ENCODE peak calls at places on chromosomes 2 and 18, in ten cellular contexts. X is cardiac muscle cell, P is fibroblast of lung, T is ascending aorta, N is Peyer's patch, B is glutamatergic neuron, H is Caco-2, O is GM12865, D is A549, L is heart right ventricle. W is an unnamed sample.
A peak's percentile ranks its signal among the peaks of the same experiment; 100 is the strongest.

GRCh38 chr2:227164745-227165350 is 424 bp downstream of the COL4A3 start:
- DNase-seq in B (no peak), O (peak; percentile 87), H (no peak), D (peak; percentile 46), P (no peak), L (no peak), X (no peak), N (peak; percentile 84), T (no peak), W (peak; percentile 31)

GRCh38 chr2:39499336-39499735 is 62.3 kb upstream of the MAP4K3 start:
- DNase-seq in T (no peak), D (no peak), H (no peak), O (no peak), L (no peak), B (no peak), X (no peak), N (no peak), P (no peak), W (no peak)

GRCh38 chr2:186486651-186487647 is 889 bp downstream of the ZC3H15 start:
- DNase-seq in N (no peak), O (peak; percentile 21), D (no peak), L (no peak), X (peak; percentile 10), T (no peak), B (no peak), H (no peak), P (peak; percentile 37), W (no peak)

GRCh38 chr2:160194351-160194750 is 5.7 kb downstream of the ITGB6 start:
- DNase-seq in O (no peak), L (no peak), X (no peak), P (no peak), B (no peak), N (no peak), D (no peak), T (no peak), H (no peak), W (no peak)

GRCh38 chr18:49967914-49968313 is 154.6 kb upstream of the ACAA2 start:
- DNase-seq in P (no peak), O (no peak), H (no peak), B (no peak), D (no peak), L (no peak), N (no peak), T (no peak), X (no peak), W (no peak)

GRCh38 chr2:70340921-70341765 is 39.3 kb upstream of the FAM136A start:
- DNase-seq in X (peak; percentile 67), L (peak; percentile 9), D (peak; percentile 91), P (peak; percentile 40), H (peak; percentile 58), B (peak; percentile 34), T (no peak), O (peak; percentile 35), N (peak; percentile 67), W (peak; percentile 60)

GRCh38 chr18:62790836-62791772 is 75.8 kb downstream of the PHLPP1 start:
- DNase-seq in X (no peak), O (no peak), N (no peak), P (peak; percentile 70), D (no peak), T (no peak), B (no peak), L (no peak), H (no peak), W (no peak)

GRCh38 chr2:63059434-63060078 is 8.9 kb downstream of the OTX1 start:
- DNase-seq in B (peak; percentile 21), N (no peak), D (no peak), L (no peak), H (no peak), P (no peak), X (no peak), T (no peak), O (no peak), W (peak; percentile 22)

GRCh38 chr18:74375999-74376398 is 60.4 kb downstream of the C18orf63 start:
- DNase-seq in H (no peak), P (no peak), T (no peak), O (no peak), N (peak; percentile 46), B (no peak), X (no peak), D (peak; percentile 16), L (no peak), W (no peak)

GRCh38 chr2:73780242-73780582 is 309 bp upstream of the DUSP11 start:
- DNase-seq in T (no peak), B (no peak), H (no peak), O (no peak), X (no peak), L (no peak), N (no peak), D (no peak), P (no peak), W (no peak)
- TF ChIP-seq CTCF in T (no peak), B (peak; percentile 26), H (no peak), O (no peak), X (no peak), L (no peak), N (no peak), D (no peak), P (no peak), W (no peak)

GRCh38 chr18:832085-832681 is 20.1 kb upstream of the YES1 start:
- DNase-seq in D (no peak), H (peak; percentile 89), T (no peak), O (peak; percentile 13), X (peak; percentile 49), B (peak; percentile 35), L (no peak), N (peak; percentile 85), P (no peak), W (no peak)
- TF ChIP-seq CTCF in D (peak; percentile 14), H (peak; percentile 55), T (no peak), O (no peak), X (no peak), B (no peak), L (peak; percentile 22), N (peak; percentile 53), P (no peak), W (no peak)

DNA sequence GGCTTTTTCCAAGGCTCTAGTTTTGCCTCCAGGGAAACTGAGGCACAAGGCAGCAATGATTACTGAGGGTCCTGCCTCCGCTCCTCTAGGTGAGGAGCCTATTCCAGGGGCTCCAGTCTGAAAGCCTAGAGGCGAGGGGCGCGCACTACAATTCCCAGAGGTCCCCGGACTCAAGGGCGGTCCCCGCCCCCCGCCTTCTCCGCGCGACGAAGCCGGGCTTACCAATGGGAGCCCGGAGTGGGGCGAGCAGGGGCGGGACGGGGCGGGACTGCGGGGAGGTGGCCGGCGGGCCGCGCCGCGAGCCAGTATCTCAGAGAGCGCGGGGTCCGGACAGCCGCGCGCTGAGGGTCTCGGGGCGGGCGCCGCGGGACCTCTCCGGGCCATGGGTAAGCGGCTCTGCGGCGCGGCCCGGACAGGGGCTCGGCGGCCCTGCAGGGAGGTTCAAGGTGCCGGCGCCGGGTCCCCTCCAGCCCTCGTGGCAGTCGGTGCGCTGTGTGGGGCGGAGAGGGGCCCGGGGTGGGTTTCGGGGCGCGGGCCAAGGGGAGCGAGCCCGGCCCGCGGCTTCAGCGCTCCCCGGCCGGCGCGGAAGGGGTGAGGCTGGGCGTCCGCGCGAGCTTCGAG is at the start of gene ARID5A:
- DNase-seq in O (peak; percentile 96), P (peak; percentile 83), T (peak; percentile 98), H (peak; percentile 92), N (peak; percentile 98), D (peak; percentile 90), B (peak; percentile 88), L (peak; percentile 96), X (peak; percentile 96), W (peak; percentile 93)
- TF ChIP-seq CTCF in O (no peak), P (peak; percentile 38), T (peak; percentile 47), H (peak; percentile 26), N (peak; percentile 50), D (no peak), B (peak; percentile 56), L (peak; percentile 40), X (no peak), W (no peak)

DNA sequence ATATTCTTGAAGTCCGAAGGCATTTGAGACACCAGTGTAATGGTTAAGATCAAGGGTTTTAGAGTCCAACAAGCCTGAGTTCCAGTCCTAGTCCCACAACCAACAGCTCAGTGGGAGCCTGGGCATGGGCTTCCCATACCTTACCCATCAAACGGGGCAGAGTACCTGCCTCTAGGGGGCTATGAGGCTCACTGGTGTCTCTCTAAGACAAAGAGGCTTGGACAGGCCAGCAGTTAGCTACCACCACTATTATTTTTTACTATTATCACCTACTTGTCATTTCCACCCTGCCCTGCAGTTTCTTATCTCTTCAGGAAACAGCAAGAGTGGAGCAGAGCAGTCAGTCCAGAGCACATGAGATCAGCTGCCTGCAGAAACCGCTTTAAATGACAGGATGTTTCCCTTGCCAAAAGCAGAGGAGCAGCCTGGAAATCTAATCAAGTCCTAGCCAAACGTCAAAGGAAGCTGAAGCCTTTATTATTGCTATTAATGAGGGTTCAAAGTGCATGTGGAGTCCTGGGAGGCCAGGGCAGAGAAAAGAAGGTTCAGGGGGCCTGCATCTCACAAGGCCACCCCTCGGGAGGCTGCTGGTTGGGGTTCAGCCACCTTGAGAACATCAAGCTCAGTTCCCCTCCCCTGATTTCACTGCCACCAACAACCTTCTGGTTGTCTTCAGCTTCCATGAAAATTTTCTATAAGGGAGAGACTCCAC is 66.6 kb downstream of the STPG4 start:
- DNase-seq in D (no peak), X (no peak), L (peak; percentile 75), O (no peak), H (no peak), B (no peak), P (peak; percentile 48), N (no peak), T (no peak), W (no peak)
- TF ChIP-seq CTCF in D (no peak), X (peak; percentile 36), L (peak; percentile 36), O (peak; percentile 9), H (no peak), B (no peak), P (peak; percentile 4), N (no peak), T (no peak), W (no peak)

DNA sequence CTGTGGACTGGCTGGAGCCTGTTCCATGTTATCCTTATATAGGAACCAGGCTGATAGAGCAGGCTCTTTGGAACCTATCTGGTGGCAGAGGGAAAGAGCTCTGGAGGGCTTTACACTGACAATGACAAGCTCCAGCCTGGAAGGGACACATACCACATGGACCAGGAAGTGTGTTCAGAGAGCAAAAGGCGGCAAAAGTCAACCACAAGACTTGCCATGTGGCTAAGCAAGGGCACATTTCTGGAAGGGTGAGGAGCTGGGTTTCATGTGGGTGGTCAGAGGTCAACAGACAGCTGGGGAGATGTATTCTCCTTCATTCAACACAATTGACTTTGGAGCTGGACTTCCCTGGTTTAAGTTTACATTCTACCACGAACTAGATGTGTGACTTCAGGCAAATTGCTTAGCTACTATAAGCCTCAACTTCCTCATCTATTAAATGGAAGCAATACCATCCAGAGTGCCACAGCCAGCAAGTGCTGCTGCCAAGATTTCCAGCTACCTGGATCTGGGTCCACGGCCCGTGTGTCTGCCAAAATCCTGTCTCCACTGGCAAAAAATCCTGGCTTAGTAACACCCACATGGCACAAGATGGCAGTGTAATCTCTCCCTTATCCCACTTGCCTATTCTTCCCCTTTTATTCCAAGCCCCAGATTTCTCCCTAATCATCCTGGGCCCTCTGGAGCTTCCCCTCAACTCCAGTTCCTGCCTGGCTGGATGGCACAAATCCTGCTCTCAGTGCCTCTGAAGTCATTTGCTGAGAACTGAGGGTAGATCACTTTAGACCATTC is 325.3 kb downstream of the DYSF start:
- DNase-seq in H (no peak), N (no peak), X (peak; percentile 24), L (no peak), B (no peak), P (peak; percentile 25), O (no peak), T (no peak), D (no peak), W (no peak)
- TF ChIP-seq CTCF in H (peak; percentile 8), N (no peak), X (peak; percentile 20), L (no peak), B (no peak), P (peak; percentile 18), O (no peak), T (no peak), D (peak; percentile 50), W (no peak)